ENCODE peak calls at places on chromosomes 13 and 19, in four cellular contexts. Z is H1, B is AG04450, F is IMR-90. P is an unnamed sample.

GRCh38 chr19:2469102-2469914 is 6.6 kb upstream of the GADD45B start:
- DNase-seq in Z (no peak), B (no peak), F (peak), P (no peak)

GRCh38 chr19:10780368-10780767 is 55.6 kb downstream of the TMED1 start:
- DNase-seq in Z (no peak), B (no peak), F (peak), P (peak)

GRCh38 chr19:55581145-55581827 is 638 bp upstream of the ZNF579 start:
- DNase-seq in Z (no peak), B (no peak), F (no peak), P (no peak)

GRCh38 chr13:112179995-112180394 is 113.0 kb downstream of the SOX1 start:
- DNase-seq in Z (no peak), B (no peak), F (no peak), P (no peak)

GRCh38 chr13:89968468-89968867 is 1379.0 kb upstream of the MIR17HG start:
- DNase-seq in Z (no peak), B (no peak), F (no peak), P (no peak)

GRCh38 chr19:9913237-9914000 is 22.9 kb downstream of the OLFM2 start:
- DNase-seq in Z (no peak), B (no peak), F (no peak), P (no peak)

GRCh38 chr19:7916137-7916907 is 1.7 kb downstream of the TGFBR3L start:
- DNase-seq in Z (no peak), B (no peak), F (no peak), P (no peak)

GRCh38 chr19:4018140-4018613 is 10.6 kb downstream of the PIAS4 start:
- DNase-seq in Z (no peak), B (no peak), F (no peak), P (no peak)

GRCh38 chr19:33797821-33798633 is 1.4 kb downstream of the KCTD15 start:
- DNase-seq in Z (no peak), B (no peak), F (peak), P (no peak)

GRCh38 chr13:99989376-99990044 is 7.9 kb downstream of the ZIC2 start:
- DNase-seq in Z (no peak), B (no peak), F (no peak), P (peak)

DNA sequence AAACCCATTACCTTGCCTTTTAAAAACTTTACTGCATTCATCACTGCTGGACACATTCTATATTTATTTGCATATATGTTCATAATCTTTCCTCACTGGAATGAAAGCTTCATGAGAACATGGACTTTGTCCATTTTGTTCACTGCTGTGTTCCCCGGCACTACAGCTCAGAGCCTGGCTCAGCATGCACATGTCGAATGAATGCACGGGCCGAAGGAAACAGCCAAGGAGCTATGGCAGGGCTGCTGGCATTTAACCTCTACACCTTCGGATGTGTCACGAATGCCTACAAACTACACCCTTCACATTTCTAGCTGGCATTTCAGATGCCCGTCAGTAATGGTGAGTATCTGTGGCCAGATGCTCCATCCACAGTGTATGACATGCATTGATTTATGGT is 7.6 kb downstream of the MTIF3 start:
- DNase-seq in Z (no peak), B (no peak), F (no peak), P (no peak)
- H3K27ac ChIP-seq in Z (no peak), B (no peak), F (no peak), P (no peak)

GRCh38 chr13:96003304-96003703 is 49.9 kb downstream of the UGGT2 start:
- DNase-seq in Z (no peak), B (no peak), F (no peak), P (no peak)
- TF ChIP-seq CTCF in Z (peak), B (no peak), F (no peak), P (no peak)

GRCh38 chr13:64531400-64531799 is 2698.7 kb downstream of the PCDH9 start:
- DNase-seq in Z (no peak), B (no peak), F (no peak), P (no peak)
- H3K27ac ChIP-seq in Z (no peak), B (no peak), F (no peak), P (no peak)

GRCh38 chr13:45473627-45474026 is 8.9 kb downstream of the COG3 start:
- DNase-seq in Z (no peak), B (no peak), F (no peak), P (no peak)
- TF ChIP-seq CTCF in Z (peak), B (peak), F (peak), P (no peak)

GRCh38 chr19:567296-567900 is 5.0 kb upstream of the BSG start:
- DNase-seq in Z (no peak), B (no peak), F (no peak), P (no peak)
- H3K27ac ChIP-seq in Z (no peak), B (no peak), F (no peak), P (no peak)

P was measured in ascending aorta.